ENCODE peak calls at places on chromosomes 11 and 22, in four cellular contexts. Y is heart left ventricle; W is CD8-positive, alpha-beta T cell; K is pancreas. O is an unnamed sample. For H3K9me3 and H3K4me1, the result is how much of the 10 kb centered on the place peaks cover.

GRCh38 chr11:34874202-34874601 is 42.0 kb downstream of the APIP start:
- DNase-seq in Y (no peak), W (no peak), K (no peak), O (no peak)

GRCh38 chr11:73198677-73199076 is 19.4 kb upstream of the P2RY2 start:
- DNase-seq in Y (no peak), W (no peak), K (no peak), O (no peak)

GRCh38 chr11:8098361-8098760 is 17.4 kb downstream of the TUB start:
- DNase-seq in Y (no peak), W (no peak), K (no peak), O (no peak)

GRCh38 chr22:17990167-17990566 is 34.2 kb downstream of the MICAL3 start:
- DNase-seq in Y (no peak), W (no peak), K (no peak), O (no peak)

GRCh38 chr11:66850588-66851250 is 6.1 kb upstream of the LRFN4 start:
- DNase-seq in Y (peak), W (no peak), K (no peak), O (no peak)

GRCh38 chr11:13384837-13385417 is 78.1 kb downstream of the BTBD10 start:
- DNase-seq in Y (no peak), W (no peak), K (no peak), O (peak)

GRCh38 chr22:30260276-30260675 is 6.4 kb downstream of the OSM start:
- DNase-seq in Y (no peak), W (no peak), K (no peak), O (no peak)

GRCh38 chr11:69961738-69962137 is 116.4 kb upstream of the ANO1 start:
- DNase-seq in Y (peak), W (no peak), K (no peak), O (no peak)

GRCh38 chr11:45761659-45762058 is 43.3 kb upstream of the SLC35C1 start:
- DNase-seq in Y (no peak), W (no peak), K (no peak), O (no peak)

GRCh38 chr22:47439643-47440265 is 677.3 kb downstream of the TBC1D22A start:
- DNase-seq in Y (no peak), W (no peak), K (no peak), O (no peak)
- H3K9me3 ChIP-seq in Y (under half), W (under half), K (under half), O (under half)

DNA sequence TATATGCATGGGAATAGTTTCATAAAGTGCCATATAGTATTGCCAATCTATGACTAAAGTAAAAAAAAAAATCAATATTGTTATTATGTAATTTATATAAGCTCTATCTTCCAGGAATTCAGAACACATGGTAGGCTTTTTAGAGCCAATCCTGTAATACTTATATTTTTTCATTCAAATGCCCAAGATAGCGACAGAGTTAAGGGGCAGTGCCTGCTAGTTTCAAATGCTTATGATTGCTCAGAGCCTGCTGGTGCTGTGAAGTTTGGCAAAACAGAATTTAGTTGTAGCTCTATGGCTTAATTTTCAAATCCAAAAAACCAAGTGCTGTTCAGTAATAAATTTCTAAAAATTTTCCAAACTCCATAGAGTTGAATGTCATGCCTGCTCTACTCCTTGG is 39.0 kb upstream of the BLID start:
- DNase-seq in Y (no peak), W (no peak), K (no peak), O (no peak)
- H3K4me3 ChIP-seq in Y (no peak), W (no peak), K (no peak), O (no peak)

GRCh38 chr11:78041843-78042455 is 18.9 kb upstream of the KCTD14 start:
- DNase-seq in Y (no peak), W (no peak), K (no peak), O (no peak)

GRCh38 chr11:78039919-78040671 is 17.0 kb upstream of the KCTD14 start:
- DNase-seq in Y (peak), W (no peak), K (peak), O (peak)

GRCh38 chr11:78039391-78039918 is 16.4 kb upstream of the KCTD14 start:
- DNase-seq in Y (no peak), W (no peak), K (no peak), O (no peak)

GRCh38 chr11:78042858-78043257 is 19.8 kb upstream of the KCTD14 start:
- DNase-seq in Y (no peak), W (no peak), K (no peak), O (no peak)

GRCh38 chr11:78040691-78041379 is 17.8 kb upstream of the KCTD14 start:
- DNase-seq in Y (no peak), W (no peak), K (no peak), O (no peak)
- H3K4me1 ChIP-seq in Y (under half), W (under half), K (under half), O (under half)

GRCh38 chr11:134506046-134506445 is 94.0 kb upstream of the B3GAT1 start:
- DNase-seq in Y (no peak), W (no peak), K (no peak), O (no peak)
- H3K9me3 ChIP-seq in Y (under half), W (under half), K (under half), O (under half)

GRCh38 chr11:81220166-81220895 is 1513.3 kb downstream of the FAM181B start:
- DNase-seq in Y (no peak), W (no peak), K (no peak), O (no peak)
- H3K4me3 ChIP-seq in Y (no peak), W (no peak), K (no peak), O (no peak)

DNA sequence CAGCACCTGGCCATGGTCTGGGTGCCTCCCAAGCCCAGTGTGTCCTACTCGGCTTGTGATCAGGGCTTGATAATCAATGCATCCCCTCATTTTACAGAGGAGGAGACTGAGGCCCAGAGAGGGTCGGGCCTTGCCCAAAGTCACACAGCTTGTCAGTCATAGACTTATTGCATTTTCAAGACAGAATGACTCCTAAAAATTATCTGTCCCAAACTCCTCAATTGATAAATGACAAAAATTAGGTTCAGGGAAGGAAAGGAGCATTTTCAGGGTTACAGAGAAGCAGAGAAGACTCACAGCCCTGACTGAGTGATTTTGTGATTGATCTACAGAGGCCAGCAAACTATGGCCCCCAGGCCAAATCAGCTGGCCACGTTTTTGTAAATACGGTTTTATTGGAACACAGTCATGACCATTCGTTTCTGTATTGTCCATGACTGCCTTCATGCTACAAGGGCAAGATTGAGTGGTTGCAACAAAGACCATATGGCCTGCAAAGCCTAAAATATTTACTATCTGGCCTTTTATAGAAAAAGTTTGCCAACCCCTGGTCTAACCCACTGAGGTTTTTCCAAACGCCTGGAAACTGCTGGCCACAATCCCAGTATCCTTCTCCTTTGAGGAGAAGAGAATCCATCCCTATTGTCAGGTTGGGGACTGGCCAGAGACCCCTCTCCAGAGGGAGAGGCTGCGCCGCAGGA is 35.1 kb upstream of the NAV2 start:
- DNase-seq in Y (no peak), W (no peak), K (no peak), O (no peak)
- H3K4me1 ChIP-seq in Y (under half), W (under half), K (under half), O (under half)

GRCh38 chr11:125171974-125172373 is 7.4 kb downstream of the PKNOX2 start:
- DNase-seq in Y (no peak), W (no peak), K (no peak), O (no peak)

GRCh38 chr11:125168875-125169537 is 4.5 kb downstream of the PKNOX2 start:
- DNase-seq in Y (no peak), W (no peak), K (no peak), O (no peak)

GRCh38 chr11:125167954-125168821 is 3.6 kb downstream of the PKNOX2 start:
- DNase-seq in Y (no peak), W (no peak), K (peak), O (no peak)

GRCh38 chr11:125170001-125170405 is 5.5 kb downstream of the PKNOX2 start:
- DNase-seq in Y (no peak), W (no peak), K (no peak), O (no peak)

DNA sequence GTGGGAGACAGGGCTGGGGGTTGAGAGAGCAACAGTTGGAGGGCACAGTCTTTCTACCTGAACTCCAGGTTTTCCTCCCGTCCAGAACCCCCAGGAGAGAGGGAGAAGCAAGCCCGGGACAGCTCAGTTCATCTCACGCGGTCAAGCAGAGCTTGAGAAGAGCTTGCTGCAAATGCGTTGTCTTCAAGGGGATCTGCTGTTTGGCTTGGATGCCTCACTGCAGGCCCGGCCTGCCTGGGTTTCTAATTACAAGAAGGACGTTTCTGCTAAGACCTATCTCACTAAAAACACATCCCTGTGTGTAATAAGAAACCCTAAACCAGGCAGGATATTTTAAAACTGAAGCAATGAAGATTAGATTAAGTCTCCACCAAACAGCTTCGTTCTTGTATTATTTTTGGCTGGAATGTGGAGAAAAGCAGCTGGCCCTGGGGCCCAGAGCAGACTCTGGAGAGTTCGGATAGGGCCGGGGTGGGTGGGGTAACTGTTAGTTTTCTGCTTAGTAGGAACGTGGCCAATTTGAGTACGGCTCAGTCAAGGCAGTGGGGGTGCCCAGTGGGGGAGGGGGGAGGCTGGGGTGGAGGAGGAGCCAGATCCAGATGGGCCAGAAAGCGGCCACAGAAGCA is 6.0 kb downstream of the PKNOX2 start:
- DNase-seq in Y (peak), W (no peak), K (no peak), O (peak)
- H3K9me3 ChIP-seq in Y (under half), W (under half), K (under half), O (under half)

DNA sequence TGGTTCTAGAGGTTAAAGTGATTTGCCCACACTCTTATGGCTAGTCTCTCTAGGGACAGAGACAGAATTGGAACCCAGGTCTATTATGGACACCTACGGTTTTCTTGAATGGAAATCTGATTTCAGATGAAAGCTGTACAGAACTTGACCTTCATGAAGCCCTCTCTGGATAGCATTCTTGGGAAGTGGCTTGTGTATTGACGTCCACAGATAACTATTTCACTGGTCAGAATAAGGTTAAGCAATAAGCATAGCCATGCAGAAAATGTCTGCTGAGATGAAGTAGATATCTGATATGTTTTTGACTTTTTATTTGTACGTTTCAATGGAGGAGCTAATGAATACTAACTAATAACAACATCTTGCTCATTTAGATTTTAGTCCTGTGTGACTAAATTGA is 1.1 kb downstream of the TLCD5 start:
- DNase-seq in Y (no peak), W (no peak), K (no peak), O (no peak)
- H3K4me3 ChIP-seq in Y (peak), W (no peak), K (no peak), O (peak)

GRCh38 chr22:45842141-45842831 is 134.7 kb downstream of the WNT7B start:
- DNase-seq in Y (no peak), W (no peak), K (no peak), O (no peak)

GRCh38 chr22:45844009-45844408 is 133.0 kb downstream of the WNT7B start:
- DNase-seq in Y (no peak), W (no peak), K (no peak), O (no peak)

GRCh38 chr22:45846952-45847351 is 130.0 kb downstream of the WNT7B start:
- DNase-seq in Y (no peak), W (no peak), K (no peak), O (no peak)

GRCh38 chr22:45844949-45845613 is 131.9 kb downstream of the WNT7B start:
- DNase-seq in Y (no peak), W (no peak), K (no peak), O (no peak)

GRCh38 chr22:45843030-45843429 is 133.9 kb downstream of the WNT7B start:
- DNase-seq in Y (no peak), W (no peak), K (no peak), O (no peak)
- H3K4me1 ChIP-seq in Y (under half), W (under half), K (under half), O (under half)

O was measured in tibial nerve.